ENCODE peak calls at places on chromosomes 4 and X, in seven cellular contexts. F is lower leg skin, Q is progenitor cell of endocrine pancreas, R is KG1, L is G401, D is EL, J is IMR-90. T is an unnamed sample.

GRCh38 chr4:891747-892146 is 40.4 kb downstream of the GAK start:
- DNase-seq in L (no peak), D (peak), R (no peak), F (no peak), Q (no peak), J (no peak), T (peak)

GRCh38 chr4:182126567-182126966 is 116.6 kb upstream of the TENM3 start:
- DNase-seq in Q (no peak), F (no peak), J (peak), D (peak), R (no peak), L (no peak), T (no peak)

GRCh38 chr4:158817562-158818370 is 48.9 kb downstream of the FNIP2 start:
- DNase-seq in L (no peak), Q (no peak), D (no peak), R (no peak), J (no peak), F (no peak), T (no peak)

GRCh38 chr4:173367946-173368345 is 2.8 kb upstream of the SAP30 start:
- DNase-seq in J (peak), D (peak), Q (no peak), F (no peak), R (no peak), L (no peak), T (no peak)

GRCh38 chr4:84381759-84382158 is 117.3 kb downstream of the NKX6-1 start:
- DNase-seq in Q (no peak), D (no peak), R (no peak), L (no peak), J (no peak), F (no peak), T (no peak)

GRCh38 chr4:181148470-181148869 is 1094.7 kb upstream of the TENM3 start:
- DNase-seq in J (no peak), F (no peak), D (no peak), Q (no peak), L (peak), R (no peak), T (no peak)

GRCh38 chr4:6901669-6902317 is 7.8 kb upstream of the TBC1D14 start:
- DNase-seq in Q (no peak), R (no peak), D (no peak), F (no peak), J (no peak), L (no peak), T (no peak)

GRCh38 chrX:72477787-72478186 is 94.9 kb downstream of the HDAC8 start:
- DNase-seq in F (no peak), D (no peak), L (no peak), J (no peak), Q (no peak), R (no peak), T (no peak)

GRCh38 chr4:24686866-24687672 is 102.7 kb upstream of the DHX15 start:
- DNase-seq in F (no peak), J (no peak), L (no peak), D (peak), R (no peak), Q (no peak), T (no peak)

GRCh38 chrX:38375888-38376287 is 23.5 kb downstream of the OTC start:
- DNase-seq in D (no peak), Q (no peak), F (no peak), J (no peak), R (no peak), L (no peak), T (no peak)

GRCh38 chr4:102715057-102715456 is 45.7 kb downstream of the MANBA start:
- DNase-seq in R (no peak), L (peak), Q (no peak), F (no peak), J (no peak), D (peak), T (no peak)

GRCh38 chr4:4228356-4228668 is 1.6 kb upstream of the OTOP1 start:
- DNase-seq in J (no peak), L (no peak), Q (no peak), R (no peak), D (no peak), F (no peak), T (no peak)

GRCh38 chrX:989959-990510 is 222.4 kb downstream of the CRLF2 start:
- DNase-seq in Q (peak), F (peak), R (peak), D (peak), L (peak), J (peak), T (peak)

GRCh38 chr4:8378776-8379175 is 61.7 kb downstream of the ACOX3 start:
- DNase-seq in Q (no peak), D (no peak), J (no peak), F (no peak), L (no peak), R (no peak), T (peak)

GRCh38 chrX:20609916-20610415 is 343.3 kb upstream of the RPS6KA3 start:
- DNase-seq in F (no peak), J (no peak), D (no peak), Q (no peak), L (peak), R (no peak), T (no peak)

GRCh38 chr4:105147226-105148151 is 813 bp downstream of the TET2 start:
- DNase-seq in L (peak), J (peak), F (peak), R (peak), Q (no peak), D (peak), T (no peak)

GRCh38 chr4:87521757-87522374 is 7.3 kb downstream of the SPARCL1 start:
- DNase-seq in Q (no peak), L (no peak), D (no peak), R (no peak), F (no peak), J (peak), T (no peak)

GRCh38 chr4:100430441-100430840 is 87.4 kb downstream of the EMCN start:
- DNase-seq in L (no peak), D (no peak), J (no peak), R (no peak), F (no peak), Q (no peak), T (no peak)

GRCh38 chr4:964346-965025 is 8.9 kb downstream of the DGKQ start:
- DNase-seq in D (no peak), Q (no peak), L (no peak), R (no peak), F (no peak), J (no peak), T (no peak)

GRCh38 chrX:106247162-106247561 is 79.1 kb downstream of the PWWP3B start:
- DNase-seq in R (no peak), L (no peak), D (no peak), Q (no peak), J (no peak), F (no peak), T (no peak)

T was measured in 8988T.